ENCODE peak calls at places on chromosome 13, in seven cellular contexts. T is AG04450; D is HFFc6; Q is stimulated activated CD4-positive, alpha-beta T cell treated with anti-CD3 and anti-CD28 coated beads, Interleukin-15, amount 100 ng/mL, for 48 hours; I is activated CD4-positive, alpha-beta memory T cell treated with anti-CD3 and anti-CD28 coated beads, Interleukin-2, amount 10 ng/mL, durations not matched to agents 7 days and 5 days; Y is EL; O is T-helper 2 cell. N is an unnamed sample.

GRCh38 chr13:113002206-113002821 is 33.3 kb downstream of the MCF2L start:
- DNase-seq in T (no peak), D (no peak), Q (no peak), I (no peak), Y (no peak), O (no peak), N (peak; percentile 30)

GRCh38 chr13:105363747-105364177 is 1171.7 kb downstream of the EFNB2 start:
- DNase-seq in T (no peak), D (no peak), Q (no peak), I (no peak), Y (no peak), O (no peak), N (peak; percentile 27)

GRCh38 chr13:42740753-42741152 is 40.6 kb upstream of the FAM216B start:
- DNase-seq in T (no peak), D (no peak), Q (no peak), I (no peak), Y (no peak), O (no peak), N (peak; percentile 25)

GRCh38 chr13:48978942-48979601 is 3.4 kb downstream of the FNDC3A start:
- DNase-seq in T (no peak), D (no peak), Q (no peak), I (no peak), Y (peak; percentile 15), O (no peak), N (no peak)

GRCh38 chr13:71879129-71879535 is 12.1 kb upstream of the DACH1 start:
- DNase-seq in T (no peak), D (no peak), Q (no peak), I (no peak), Y (no peak), O (no peak), N (peak; percentile 68)

GRCh38 chr13:111033172-111034133 is 81.7 kb upstream of the ARHGEF7 start:
- DNase-seq in T (no peak), D (no peak), Q (no peak), I (no peak), Y (no peak), O (no peak), N (peak; percentile 33)

GRCh38 chr13:93963266-93964131 is 516.0 kb downstream of the DCT start:
- DNase-seq in T (no peak), D (peak; percentile 12), Q (no peak), I (no peak), Y (peak; percentile 62), O (no peak), N (no peak)

GRCh38 chr13:69970521-69970920 is 137.1 kb upstream of the ATXN8OS start:
- DNase-seq in T (no peak), D (no peak), Q (no peak), I (no peak), Y (no peak), O (no peak), N (peak; percentile 8)

GRCh38 chr13:46342538-46342937 is 44.5 kb downstream of the RUBCNL start:
- DNase-seq in T (no peak), D (no peak), Q (no peak), I (no peak), Y (no peak), O (no peak), N (no peak)

GRCh38 chr13:54162069-54162468 is 1133.5 kb downstream of the OLFM4 start:
- DNase-seq in T (no peak), D (no peak), Q (no peak), I (no peak), Y (no peak), O (no peak), N (peak; percentile 21)

GRCh38 chr13:61954092-61954491 is 538.4 kb upstream of the PCDH20 start:
- DNase-seq in T (no peak), D (no peak), Q (no peak), I (no peak), Y (no peak), O (no peak), N (peak; percentile 57)

GRCh38 chr13:34357435-34358232 is 539.7 kb downstream of the RFC3 start:
- DNase-seq in T (peak; percentile 10), D (peak; percentile 86), Q (no peak), I (no peak), Y (peak; percentile 87), O (no peak), N (no peak)

GRCh38 chr13:46803586-46803985 is 6.6 kb upstream of the ESD start:
- DNase-seq in T (no peak), D (no peak), Q (no peak), I (no peak), Y (peak; percentile 63), O (no peak), N (no peak)

GRCh38 chr13:79659161-79659560 is 178.2 kb downstream of the NDFIP2 start:
- DNase-seq in T (no peak), D (no peak), Q (no peak), I (no peak), Y (no peak), O (no peak), N (no peak)

GRCh38 chr13:91195789-91196188 is 151.7 kb upstream of the MIR17HG start:
- DNase-seq in T (no peak), D (no peak), Q (no peak), I (no peak), Y (no peak), O (no peak), N (no peak)

GRCh38 chr13:104014803-104015645 is 948.8 kb upstream of the SLC10A2 start:
- DNase-seq in T (no peak), D (no peak), Q (no peak), I (no peak), Y (no peak), O (no peak), N (peak; percentile 41)

GRCh38 chr13:77521194-77521593 is 14.3 kb upstream of the SCEL start:
- DNase-seq in T (no peak), D (no peak), Q (no peak), I (no peak), Y (no peak), O (no peak), N (no peak)

GRCh38 chr13:42660367-42660965 is 86.5 kb downstream of the TNFSF11 start:
- DNase-seq in T (no peak), D (no peak), Q (no peak), I (no peak), Y (peak; percentile 5), O (no peak), N (peak; percentile 18)

GRCh38 chr13:95160112-95160906 is 140.9 kb downstream of the ABCC4 start:
- DNase-seq in T (peak; percentile 21), D (no peak), Q (no peak), I (no peak), Y (no peak), O (no peak), N (peak; percentile 94)

GRCh38 chr13:113835461-113836274 is 28.2 kb downstream of the GAS6 start:
- DNase-seq in T (peak; percentile 47), D (peak; percentile 82), Q (no peak), I (no peak), Y (peak; percentile 79), O (no peak), N (no peak)

GRCh38 chr13:30998548-30999140 is 66.2 kb downstream of the TEX26 start:
- DNase-seq in T (peak; percentile 38), D (no peak), Q (no peak), I (no peak), Y (no peak), O (no peak), N (no peak)

GRCh38 chr13:107977175-107977574 is 238.2 kb downstream of the LIG4 start:
- DNase-seq in T (no peak), D (no peak), Q (no peak), I (no peak), Y (no peak), O (no peak), N (no peak)

GRCh38 chr13:110953833-110954532 is 39.1 kb upstream of the ANKRD10 start:
- DNase-seq in T (no peak), D (no peak), Q (no peak), I (no peak), Y (no peak), O (no peak), N (no peak)

GRCh38 chr13:30796132-30796832 is 60.9 kb downstream of the ALOX5AP start:
- DNase-seq in T (no peak), D (peak; percentile 71), Q (no peak), I (peak; percentile 33), Y (peak; percentile 88), O (no peak), N (peak; percentile 66)

GRCh38 chr13:31444266-31444862 is 244.6 kb downstream of the B3GLCT start:
- DNase-seq in T (no peak), D (no peak), Q (no peak), I (no peak), Y (no peak), O (no peak), N (no peak)

GRCh38 chr13:49540552-49540951 is 44.8 kb downstream of the PHF11 start:
- DNase-seq in T (no peak), D (peak; percentile 16), Q (no peak), I (peak; percentile 20), Y (no peak), O (no peak), N (peak; percentile 67)

GRCh38 chr13:99356216-99357089 is 49.3 kb upstream of the GPR183 start:
- DNase-seq in T (peak; percentile 39), D (no peak), Q (no peak), I (peak; percentile 67), Y (peak; percentile 24), O (peak; percentile 34), N (peak; percentile 9)

GRCh38 chr13:110920038-110920437 is 5.2 kb upstream of the ANKRD10 start:
- DNase-seq in T (no peak), D (no peak), Q (no peak), I (no peak), Y (no peak), O (no peak), N (no peak)

GRCh38 chr13:81738364-81738763 is 1397.4 kb upstream of the SPRY2 start:
- DNase-seq in T (no peak), D (no peak), Q (no peak), I (no peak), Y (no peak), O (no peak), N (no peak)

GRCh38 chr13:99800951-99801350 is 170.6 kb downstream of the ZIC5 start:
- DNase-seq in T (no peak), D (no peak), Q (no peak), I (no peak), Y (no peak), O (no peak), N (no peak)

GRCh38 chr13:40143559-40143958 is 488.1 kb downstream of the COG6 start:
- DNase-seq in T (no peak), D (no peak), Q (no peak), I (no peak), Y (no peak), O (no peak), N (no peak)

GRCh38 chr13:83943530-83944279 is 61.4 kb upstream of the SLITRK1 start:
- DNase-seq in T (no peak), D (peak; percentile 31), Q (no peak), I (no peak), Y (no peak), O (no peak), N (peak; percentile 64)

GRCh38 chr13:78630509-78630908 is 27.2 kb upstream of the POU4F1 start:
- DNase-seq in T (no peak), D (no peak), Q (no peak), I (no peak), Y (no peak), O (no peak), N (no peak)

GRCh38 chr13:114029866-114030625 is 56.2 kb upstream of the C13orf46 start:
- DNase-seq in T (no peak), D (no peak), Q (no peak), I (no peak), Y (no peak), O (no peak), N (no peak)

GRCh38 chr13:111328111-111328802 is 7.8 kb downstream of the TEX29 start:
- DNase-seq in T (no peak), D (no peak), Q (no peak), I (peak; percentile 8), Y (no peak), O (no peak), N (no peak)

GRCh38 chr13:101019126-101019525 is 344.5 kb upstream of the TMTC4 start:
- DNase-seq in T (no peak), D (no peak), Q (no peak), I (no peak), Y (peak; percentile 15), O (no peak), N (no peak)

GRCh38 chr13:113634279-113635047 is 23.5 kb downstream of the ATP4B start:
- DNase-seq in T (no peak), D (no peak), Q (no peak), I (no peak), Y (no peak), O (no peak), N (no peak)

GRCh38 chr13:23140492-23140891 is 40.3 kb upstream of the SGCG start:
- DNase-seq in T (no peak), D (peak; percentile 5), Q (no peak), I (no peak), Y (no peak), O (no peak), N (no peak)

N was measured in SK-MEL-5.